ENCODE peak calls at places on chromosomes 2 and 18, in seven cellular contexts. W, O, R, K, M, G and T are unnamed samples.

GRCh38 chr2:224650815-224651439 is 65.2 kb downstream of the CCDC195 start:
- DNase-seq in W (peak; percentile 59), O (peak; percentile 80), R (no peak), K (peak; percentile 35), M (no peak), G (peak; percentile 59), T (no peak)

GRCh38 chr2:159617651-159618050 is 1.3 kb upstream of the BAZ2B start:
- DNase-seq in W (peak; percentile 24), O (peak; percentile 17), R (no peak), K (no peak), M (no peak), G (peak; percentile 83), T (peak; percentile 27)

GRCh38 chr18:61471832-61472406 is 138.7 kb downstream of the CDH20 start:
- DNase-seq in W (no peak), O (no peak), R (no peak), K (no peak), M (no peak), G (peak; percentile 53), T (no peak)

GRCh38 chr2:187878096-187878495 is 323.9 kb upstream of the TFPI start:
- DNase-seq in W (no peak), O (no peak), R (no peak), K (no peak), M (no peak), G (no peak), T (no peak)

GRCh38 chr2:148716378-148716777 is 71.8 kb downstream of the EPC2 start:
- DNase-seq in W (no peak), O (no peak), R (no peak), K (no peak), M (no peak), G (no peak), T (no peak)

GRCh38 chr2:104733544-104733943 is 120.4 kb upstream of the POU3F3 start:
- DNase-seq in W (peak; percentile 70), O (peak; percentile 61), R (peak; percentile 43), K (peak; percentile 12), M (peak; percentile 10), G (peak; percentile 9), T (no peak)

GRCh38 chr2:226560325-226560724 is 239.3 kb downstream of the IRS1 start:
- DNase-seq in W (no peak), O (no peak), R (no peak), K (no peak), M (no peak), G (no peak), T (no peak)

GRCh38 chr2:38269421-38269820 is 107.7 kb downstream of the ATL2 start:
- DNase-seq in W (no peak), O (no peak), R (no peak), K (no peak), M (no peak), G (no peak), T (no peak)

GRCh38 chr2:120852200-120852815 is 116.6 kb downstream of the GLI2 start:
- DNase-seq in W (no peak), O (no peak), R (no peak), K (no peak), M (no peak), G (no peak), T (no peak)

GRCh38 chr18:8933714-8934284 is 168.7 kb upstream of the NDUFV2 start:
- DNase-seq in W (no peak), O (no peak), R (no peak), K (no peak), M (no peak), G (peak; percentile 4), T (no peak)

GRCh38 chr2:68320118-68320641 is 431 bp upstream of the CNRIP1 start:
- DNase-seq in W (peak; percentile 77), O (no peak), R (no peak), K (no peak), M (no peak), G (peak; percentile 66), T (no peak)

GRCh38 chr2:203451686-203452085 is 83.4 kb downstream of the RAPH1 start:
- DNase-seq in W (no peak), O (no peak), R (no peak), K (no peak), M (no peak), G (no peak), T (no peak)

GRCh38 chr18:68263481-68263880 is 451.4 kb downstream of the TMX3 start:
- DNase-seq in W (no peak), O (no peak), R (no peak), K (no peak), M (no peak), G (no peak), T (no peak)

GRCh38 chr2:225117061-225117716 is 74.9 kb upstream of the DOCK10 start:
- DNase-seq in W (no peak), O (no peak), R (no peak), K (no peak), M (no peak), G (no peak), T (no peak)

GRCh38 chr18:44938396-44939036 is 257.8 kb downstream of the SETBP1 start:
- DNase-seq in W (peak; percentile 30), O (no peak), R (no peak), K (no peak), M (peak; percentile 49), G (peak; percentile 97), T (peak; percentile 81)

GRCh38 chr2:108911401-108911800 is 77.6 kb downstream of the EDAR start:
- DNase-seq in W (peak; percentile 22), O (no peak), R (no peak), K (no peak), M (no peak), G (no peak), T (no peak)

GRCh38 chr2:202327887-202328286 is 48.2 kb upstream of the BMPR2 start:
- DNase-seq in W (no peak), O (no peak), R (no peak), K (no peak), M (no peak), G (no peak), T (no peak)

GRCh38 chr2:241066171-241066892 is 35.8 kb downstream of the MTERF4 start:
- DNase-seq in W (peak; percentile 42), O (no peak), R (no peak), K (no peak), M (no peak), G (no peak), T (no peak)

GRCh38 chr2:62204998-62205496 is 9.1 kb downstream of the B3GNT2 start:
- DNase-seq in W (no peak), O (no peak), R (no peak), K (no peak), M (no peak), G (no peak), T (no peak)

GRCh38 chr2:86037795-86038192 is 67.9 kb downstream of the POLR1A start:
- DNase-seq in W (no peak), O (no peak), R (peak; percentile 27), K (no peak), M (no peak), G (no peak), T (no peak)

GRCh38 chr2:96970910-96971309 is 15.5 kb downstream of the FAM178B start:
- DNase-seq in W (peak; percentile 57), O (no peak), R (no peak), K (no peak), M (no peak), G (no peak), T (no peak)

GRCh38 chr2:43184339-43184895 is 42.0 kb downstream of the ZFP36L2 start:
- DNase-seq in W (no peak), O (peak; percentile 56), R (peak; percentile 71), K (peak; percentile 55), M (peak; percentile 68), G (no peak), T (no peak)